ENCODE peak calls at places on chromosomes 16 and 17, in four cellular contexts. M is ovary, V is upper lobe of right lung, A is body of pancreas. P is an unnamed sample. For H3K9me3 and H3K27me3, the result is how much of the 10 kb centered on the place peaks cover.

GRCh38 chr16:72122916-72123315 is 29.3 kb downstream of the DHX38 start:
- DNase-seq in M (no peak), V (peak), A (no peak), P (no peak)

GRCh38 chr17:67546578-67547527 is 169.8 kb downstream of the PITPNC1 start:
- DNase-seq in M (peak), V (peak), A (peak), P (peak)

GRCh38 chr17:46046957-46047356 is 47.9 kb downstream of the STH start:
- DNase-seq in M (no peak), V (no peak), A (no peak), P (no peak)

GRCh38 chr16:54051821-54052220 is 234.8 kb downstream of the IRX3 start:
- DNase-seq in M (no peak), V (no peak), A (no peak), P (no peak)

GRCh38 chr16:83903739-83904138 is 4.8 kb downstream of the MLYCD start:
- DNase-seq in M (peak), V (no peak), A (peak), P (peak)

GRCh38 chr16:51153275-51153991 is 2.4 kb upstream of the SALL1 start:
- DNase-seq in M (no peak), V (no peak), A (no peak), P (no peak)

GRCh38 chr16:55842369-55843104 is 9.6 kb upstream of the CES1 start:
- DNase-seq in M (no peak), V (no peak), A (peak), P (no peak)

GRCh38 chr17:33750943-33751701 is 458.0 kb upstream of the ASIC2 start:
- DNase-seq in M (peak), V (peak), A (peak), P (peak)

GRCh38 chr16:51500306-51500705 is 349.2 kb upstream of the SALL1 start:
- DNase-seq in M (no peak), V (no peak), A (no peak), P (no peak)

GRCh38 chr17:40122466-40122943 is 734 bp downstream of the MSL1 start:
- DNase-seq in M (peak), V (peak), A (peak), P (peak)

GRCh38 chr17:64741038-64741641 is 79.0 kb upstream of the SMURF2 start:
- DNase-seq in M (no peak), V (no peak), A (peak), P (no peak)

GRCh38 chr16:75311383-75311938 is 60.0 kb upstream of the BCAR1 start:
- DNase-seq in M (no peak), V (no peak), A (no peak), P (no peak)

GRCh38 chr17:73199751-73200317 is 7.0 kb downstream of the COG1 start:
- DNase-seq in M (no peak), V (no peak), A (no peak), P (no peak)

GRCh38 chr17:77132411-77133086 is 8.2 kb upstream of the SEC14L1 start:
- DNase-seq in M (no peak), V (no peak), A (no peak), P (no peak)

GRCh38 chr16:23082161-23082788 is 67.0 kb downstream of the USP31 start:
- DNase-seq in M (no peak), V (no peak), A (no peak), P (no peak)

GRCh38 chr17:30586818-30587595 is 109.8 kb downstream of the GOSR1 start:
- DNase-seq in M (no peak), V (no peak), A (no peak), P (no peak)

GRCh38 chr17:51428668-51429486 is 168.5 kb downstream of the UTP18 start:
- DNase-seq in M (no peak), V (no peak), A (no peak), P (no peak)

GRCh38 chr17:68054296-68054900 is 18.9 kb downstream of the KPNA2 start:
- DNase-seq in M (no peak), V (no peak), A (no peak), P (no peak)

GRCh38 chr17:32523827-32524552 is 37.2 kb downstream of the CDK5R1 start:
- DNase-seq in M (no peak), V (no peak), A (no peak), P (no peak)

GRCh38 chr16:66695935-66696668 is 441 bp downstream of the CMTM4 start:
- DNase-seq in M (peak), V (peak), A (peak), P (peak)

GRCh38 chr16:29318037-29318436 is 88.5 kb downstream of the NPIPB11 start:
- DNase-seq in M (no peak), V (no peak), A (no peak), P (no peak)

GRCh38 chr16:57146735-57147134 is 39.1 kb downstream of the PSME3IP1 start:
- DNase-seq in M (no peak), V (no peak), A (no peak), P (no peak)

GRCh38 chr16:87358696-87359095 is 24.9 kb downstream of the FBXO31 start:
- DNase-seq in M (no peak), V (no peak), A (peak), P (no peak)

GRCh38 chr17:79607941-79608728 is 2.7 kb downstream of the RBFOX3 start:
- DNase-seq in M (no peak), V (no peak), A (peak), P (peak)

GRCh38 chr17:72266099-72266852 is 145.5 kb downstream of the SOX9 start:
- DNase-seq in M (no peak), V (no peak), A (no peak), P (no peak)

GRCh38 chr16:2963611-2964415 is at the start of gene KREMEN2:
- DNase-seq in M (no peak), V (no peak), A (peak), P (peak)

GRCh38 chr17:56812971-56813388 is 20.7 kb downstream of the C17orf67 start:
- DNase-seq in M (no peak), V (no peak), A (no peak), P (no peak)

GRCh38 chr16:61900482-61900881 is 135.8 kb downstream of the CDH8 start:
- DNase-seq in M (no peak), V (no peak), A (no peak), P (no peak)

GRCh38 chr16:25045696-25046381 is 30.7 kb upstream of the ARHGAP17 start:
- DNase-seq in M (no peak), V (no peak), A (no peak), P (no peak)

GRCh38 chr17:39081851-39082250 is 69.6 kb downstream of the PLXDC1 start:
- DNase-seq in M (no peak), V (no peak), A (no peak), P (no peak)

GRCh38 chr16:89094252-89094901 is 725 bp downstream of the ACSF3 start:
- DNase-seq in M (no peak), V (no peak), A (no peak), P (peak)
- H3K27ac ChIP-seq in M (peak), V (peak), A (peak), P (peak)

GRCh38 chr17:4032738-4033137 is 68.5 kb upstream of the ATP2A3 start:
- DNase-seq in M (no peak), V (no peak), A (no peak), P (no peak)

GRCh38 chr17:4026255-4026654 is 62.0 kb upstream of the ATP2A3 start:
- DNase-seq in M (no peak), V (no peak), A (no peak), P (no peak)

GRCh38 chr17:4023220-4023619 is 59.0 kb upstream of the ATP2A3 start:
- DNase-seq in M (no peak), V (no peak), A (no peak), P (no peak)

GRCh38 chr17:4032245-4032644 is 68.0 kb upstream of the ATP2A3 start:
- DNase-seq in M (no peak), V (no peak), A (no peak), P (no peak)

GRCh38 chr17:4028436-4028835 is 64.2 kb upstream of the ATP2A3 start:
- DNase-seq in M (no peak), V (no peak), A (no peak), P (no peak)
- H3K9me3 ChIP-seq in M (under half), V (under half), A (under half), P (under half)

GRCh38 chr17:29007456-29008455 is 1.9 kb upstream of the SEZ6 start:
- DNase-seq in M (no peak), V (no peak), A (no peak), P (no peak)
- H3K27me3 ChIP-seq in M (under half), V (half or more), A (under half), P (half or more)

DNA sequence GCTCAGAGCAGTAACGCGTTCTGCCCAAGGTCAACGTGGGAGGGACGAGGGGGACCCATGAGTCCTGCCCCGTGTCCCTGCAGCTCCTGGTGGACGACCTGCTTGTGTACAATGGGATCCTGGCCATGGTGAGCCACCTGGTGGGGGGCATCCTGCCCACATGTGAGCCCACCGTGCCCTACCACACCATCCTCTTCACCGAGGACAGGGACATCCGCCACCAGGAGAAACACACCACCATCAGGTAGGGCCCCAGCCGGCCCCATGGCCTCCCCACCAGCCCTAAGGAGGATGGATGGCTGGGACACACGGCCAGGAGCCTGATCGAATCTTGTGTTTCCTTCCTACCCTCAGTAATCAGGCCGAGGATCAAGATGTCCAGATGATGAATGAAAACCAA is 227.6 kb downstream of the KATNIP start:
- DNase-seq in M (no peak), V (no peak), A (no peak), P (no peak)
- H3K27ac ChIP-seq in M (no peak), V (no peak), A (no peak), P (no peak)

GRCh38 chr16:78926723-78927200 is 673.8 kb downstream of the MAF start:
- DNase-seq in M (no peak), V (no peak), A (no peak), P (no peak)
- H3K9me3 ChIP-seq in M (under half), V (under half), A (under half), P (under half)

P was measured in transverse colon.